ENCODE peak calls at places on chromosomes 6 and 20, in six cellular contexts. I is effector memory CD4-positive, alpha-beta T cell; D is CD8-positive, alpha-beta T cell; P is A549; E is Caco-2; G is IMR-90. F is an unnamed sample. For H3K4me1, the result is how much of the 10 kb centered on the place peaks cover.

GRCh38 chr20:50310673-50311051 is 120.0 kb downstream of the CEBPB start:
- DNase-seq in I (no peak), G (no peak), D (no peak), P (no peak), E (no peak), F (no peak)

GRCh38 chr20:64232794-64233193 is 22.8 kb upstream of the PCMTD2 start:
- DNase-seq in G (no peak), P (peak), E (no peak), I (no peak), D (no peak), F (no peak)

GRCh38 chr20:33896509-33896908 is 85.4 kb downstream of the CHMP4B start:
- DNase-seq in G (peak), D (no peak), E (no peak), P (no peak), I (no peak), F (peak)

GRCh38 chr6:87929843-87930288 is 117.8 kb upstream of the SPACA1 start:
- DNase-seq in G (peak), E (peak), I (peak), P (peak), D (peak), F (peak)

GRCh38 chr6:36374956-36375355 is 12.5 kb downstream of the ETV7 start:
- DNase-seq in E (no peak), P (no peak), D (no peak), I (no peak), G (no peak), F (no peak)

GRCh38 chr20:58567437-58567836 is 52.2 kb upstream of the APCDD1L start:
- DNase-seq in I (no peak), E (no peak), G (no peak), P (no peak), D (no peak), F (no peak)

GRCh38 chr6:106751501-106752252 is 122.3 kb downstream of the QRSL1 start:
- DNase-seq in I (no peak), D (no peak), P (peak), G (peak), E (no peak), F (no peak)

GRCh38 chr6:42128460-42129359 is 13.7 kb downstream of the C6orf132 start:
- DNase-seq in E (no peak), P (no peak), G (no peak), I (no peak), D (no peak), F (no peak)

GRCh38 chr6:7646394-7646793 is 56.4 kb downstream of the SNRNP48 start:
- DNase-seq in P (no peak), I (no peak), E (no peak), G (peak), D (no peak), F (peak)

GRCh38 chr6:2976571-2977085 is 5.3 kb upstream of the SERPINB6 start:
- DNase-seq in E (no peak), D (no peak), I (no peak), G (peak), P (no peak), F (peak)

GRCh38 chr6:104472245-104472644 is 387.5 kb downstream of the HACE1 start:
- DNase-seq in D (no peak), G (no peak), P (no peak), E (no peak), I (no peak), F (no peak)

GRCh38 chr6:153108320-153108719 is 22.8 kb downstream of the RGS17 start:
- DNase-seq in E (peak), I (no peak), D (no peak), P (no peak), G (no peak), F (peak)

GRCh38 chr6:101396552-101397173 is 3.2 kb downstream of the GRIK2 start:
- DNase-seq in G (peak), D (peak), I (no peak), P (peak), E (peak), F (peak)

GRCh38 chr6:168215121-168215808 is 104.3 kb downstream of the DACT2 start:
- DNase-seq in P (no peak), G (no peak), I (no peak), E (no peak), D (no peak), F (no peak)

GRCh38 chr6:146014233-146014632 is 14.6 kb upstream of the GRM1 start:
- DNase-seq in D (no peak), E (no peak), G (no peak), P (no peak), I (no peak), F (no peak)

GRCh38 chr6:145415616-145416015 is 319.7 kb downstream of the EPM2A start:
- DNase-seq in D (no peak), P (no peak), I (no peak), G (no peak), E (no peak), F (no peak)

GRCh38 chr6:56193846-56194245 is 53.5 kb downstream of the COL21A1 start:
- DNase-seq in I (no peak), D (no peak), P (no peak), G (no peak), E (no peak), F (no peak)

GRCh38 chr6:104859225-104860146 is at the start of gene HACE1:
- DNase-seq in G (peak), E (peak), I (peak), P (peak), D (peak), F (peak)

GRCh38 chr6:24402697-24403500 is at the start of gene MRS2:
- DNase-seq in P (peak), I (peak), E (peak), G (peak), D (peak), F (peak)

GRCh38 chr6:157830354-157831017 is 7.4 kb downstream of the SNX9 start:
- DNase-seq in I (no peak), G (no peak), P (no peak), E (no peak), D (no peak), F (no peak)

GRCh38 chr20:51447097-51447764 is 95.3 kb downstream of the NFATC2 start:
- DNase-seq in P (peak), E (peak), D (no peak), I (no peak), G (peak), F (peak)

GRCh38 chr20:841568-842546 is 8.3 kb downstream of the FAM110A start:
- DNase-seq in P (no peak), D (no peak), G (no peak), I (no peak), E (peak), F (no peak)

GRCh38 chr6:84892666-84893065 is 128.3 kb upstream of the TBX18 start:
- DNase-seq in D (no peak), E (no peak), I (no peak), G (no peak), P (peak), F (no peak)

GRCh38 chr20:58237318-58238182 is 9.1 kb upstream of the ANKRD60 start:
- DNase-seq in P (no peak), E (no peak), I (no peak), D (no peak), G (peak), F (peak)

GRCh38 chr6:85389180-85389797 is 60.6 kb upstream of the NT5E start:
- DNase-seq in I (no peak), P (no peak), D (no peak), G (no peak), E (no peak), F (no peak)

GRCh38 chr20:63529180-63529860 is 7.9 kb downstream of the PTK6 start:
- DNase-seq in D (no peak), I (no peak), G (no peak), E (no peak), P (no peak), F (no peak)

GRCh38 chr20:45346851-45347250 is 1.4 kb downstream of the SDC4 start:
- DNase-seq in D (no peak), E (no peak), I (no peak), G (no peak), P (no peak), F (peak)

GRCh38 chr20:45347936-45348809 is at the start of gene SDC4:
- DNase-seq in E (peak), D (peak), P (peak), I (peak), G (peak), F (peak)

GRCh38 chr20:45346291-45346718 is 1.9 kb downstream of the SDC4 start:
- DNase-seq in E (no peak), P (no peak), I (no peak), G (no peak), D (no peak), F (no peak)

GRCh38 chr20:45345104-45345936 is 2.9 kb downstream of the SDC4 start:
- DNase-seq in E (peak), G (no peak), I (no peak), P (no peak), D (no peak), F (peak)

GRCh38 chr20:45347297-45347935 is 808 bp downstream of the SDC4 start:
- DNase-seq in I (no peak), G (no peak), D (no peak), P (no peak), E (no peak), F (peak)
- H3K4me3 ChIP-seq in I (peak), G (peak), D (peak), P (peak), E (peak), F (peak)

DNA sequence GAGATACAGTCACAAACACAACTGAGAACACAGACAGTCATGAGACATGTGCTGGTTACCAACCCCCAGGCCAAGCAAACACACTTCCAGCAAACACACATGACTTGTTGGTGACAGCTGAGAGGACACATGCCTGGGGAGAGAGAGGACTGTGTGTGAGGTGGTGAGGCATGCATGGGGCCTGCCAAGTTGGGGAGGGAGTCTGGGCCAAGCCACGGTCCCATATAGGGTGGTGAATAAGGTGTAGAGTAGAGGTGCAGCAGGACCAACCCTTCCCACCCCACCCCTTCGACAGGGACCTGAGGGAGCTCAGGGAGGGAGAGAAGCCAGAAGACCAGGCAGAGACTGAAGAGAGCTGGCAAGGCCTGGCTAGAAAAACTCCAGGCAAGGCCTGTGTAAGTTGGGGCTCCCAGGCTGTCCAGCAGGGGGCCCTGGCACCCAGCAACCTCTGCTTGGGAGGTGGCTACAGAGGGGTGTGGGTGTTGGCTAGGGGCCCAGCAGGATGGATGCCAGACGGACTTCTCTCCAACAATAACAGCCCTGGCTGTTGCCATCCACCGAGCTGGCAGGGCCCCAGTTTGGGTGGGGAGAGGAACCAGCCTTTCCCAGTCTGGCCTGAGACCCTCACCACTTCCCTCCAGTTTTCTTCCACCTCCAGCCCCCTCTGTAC is 2.0 kb upstream of the SLC29A1 start:
- DNase-seq in I (peak), D (peak), P (peak), E (peak), G (peak), F (peak)
- H3K4me1 ChIP-seq in I (under half), D (under half), P (half or more), E (under half), G (under half), F (half or more)

GRCh38 chr6:57305112-57305511 is 12.3 kb upstream of the PRIM2 start:
- DNase-seq in D (no peak), E (no peak), G (no peak), I (no peak), P (no peak), F (peak)
- H3K4me3 ChIP-seq in D (no peak), E (no peak), G (no peak), I (no peak), P (no peak), F (peak)

GRCh38 chr20:41158082-41158625 is 20.8 kb downstream of the PLCG1 start:
- DNase-seq in P (no peak), D (no peak), E (no peak), G (no peak), I (no peak), F (no peak)
- H3K4me1 ChIP-seq in P (under half), D (half or more), E (under half), G (under half), I (half or more), F (under half)

DNA sequence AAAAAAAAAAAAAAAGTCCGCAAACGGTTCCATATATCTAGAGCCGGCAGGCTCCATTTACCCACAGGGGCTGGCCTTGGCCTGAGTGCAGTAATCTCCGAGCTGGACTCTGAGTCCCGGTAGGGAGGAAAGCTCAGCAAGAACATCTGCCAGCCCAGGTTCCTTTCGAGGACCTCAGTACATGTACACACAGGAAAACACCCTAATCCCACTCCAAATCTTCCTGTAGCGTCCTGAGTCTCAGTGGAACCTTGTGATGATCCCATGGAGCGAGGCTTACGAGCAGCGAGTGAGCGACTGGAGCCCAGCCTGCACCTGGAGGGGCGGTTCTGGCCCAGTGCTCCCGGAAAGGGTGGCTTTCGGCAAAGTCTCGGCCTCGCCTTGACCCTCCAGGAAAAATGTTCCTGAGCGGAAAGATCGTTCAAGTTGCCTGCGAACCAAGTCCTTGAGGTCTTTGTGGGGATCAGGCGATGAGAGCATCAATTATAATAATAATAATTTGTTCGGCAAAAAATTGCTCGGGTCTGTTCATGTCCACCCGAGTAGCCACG is 32.1 kb downstream of the PRSS16 start:
- DNase-seq in G (no peak), I (no peak), P (peak), E (no peak), D (no peak), F (peak)
- H3K4me3 ChIP-seq in G (peak), I (no peak), P (peak), E (no peak), D (no peak), F (peak)

GRCh38 chr6:108575905-108576494 is 15.3 kb downstream of the FOXO3 start:
- DNase-seq in E (no peak), P (no peak), G (no peak), I (no peak), D (no peak), F (no peak)
- H3K4me1 ChIP-seq in E (under half), P (under half), G (under half), I (under half), D (under half), F (half or more)

GRCh38 chr20:3204124-3204794 is at the start of gene DDRGK1:
- DNase-seq in P (peak), G (peak), I (peak), E (peak), D (peak), F (peak)

GRCh38 chr20:3199976-3200755 is 4.3 kb downstream of the DDRGK1 start:
- DNase-seq in P (no peak), D (no peak), E (no peak), G (no peak), I (no peak), F (no peak)

GRCh38 chr20:3203315-3204123 is 963 bp downstream of the DDRGK1 start:
- DNase-seq in P (no peak), I (no peak), D (no peak), E (peak), G (no peak), F (no peak)

GRCh38 chr20:3199206-3199605 is 5.3 kb downstream of the DDRGK1 start:
- DNase-seq in P (no peak), D (no peak), E (no peak), G (no peak), I (no peak), F (no peak)

DNA sequence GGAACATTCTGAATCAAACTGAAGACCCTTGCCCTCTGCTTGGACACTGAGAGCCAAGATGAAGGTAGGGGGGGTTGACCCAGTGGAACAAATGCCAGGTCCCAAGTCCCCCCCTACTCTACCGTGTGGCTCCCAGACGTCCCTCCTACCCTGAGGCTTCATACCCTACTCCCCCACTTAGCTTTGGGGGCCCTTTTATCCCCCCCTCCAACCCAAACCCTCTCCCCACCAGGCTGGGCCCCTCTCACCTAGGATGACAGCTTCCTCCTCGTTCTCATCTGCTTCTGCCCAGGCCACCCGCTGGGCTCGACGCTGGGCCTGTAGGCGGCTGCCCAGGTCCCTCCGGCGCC is 1.5 kb downstream of the DDRGK1 start:
- DNase-seq in G (no peak), E (no peak), I (no peak), D (no peak), P (no peak), F (no peak)
- H3K4me3 ChIP-seq in G (no peak), E (peak), I (peak), D (peak), P (peak), F (peak)

DNA sequence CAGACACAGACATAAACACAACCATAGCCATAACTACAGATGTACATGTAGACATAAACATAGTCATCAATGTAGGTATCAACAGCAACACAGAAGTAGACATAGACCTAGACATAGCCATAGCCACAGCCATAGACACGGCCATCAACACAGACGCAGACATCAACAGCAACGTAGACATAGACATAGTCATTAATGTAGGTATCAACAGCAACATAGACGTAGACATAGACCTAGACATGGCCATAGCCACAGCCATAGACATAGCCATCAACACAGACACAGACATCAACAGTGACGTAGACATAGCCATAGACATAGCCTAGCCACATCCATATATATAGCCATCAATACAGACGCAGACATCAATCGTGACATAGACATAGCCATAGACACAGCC is 258.3 kb upstream of the FOXQ1 start:
- DNase-seq in I (no peak), P (no peak), G (no peak), D (no peak), E (no peak), F (no peak)
- H3K4me1 ChIP-seq in I (under half), P (under half), G (under half), D (under half), E (half or more), F (under half)